ENCODE peak calls at places on chromosome 10, in seven cellular contexts. F, N, V, O, G, B and U are unnamed samples.

GRCh38 chr10:130711072-130711471 is 574.9 kb downstream of the GLRX3 start:
- DNase-seq in F (no peak), N (no peak), V (no peak), O (no peak), G (no peak), B (no peak), U (no peak)

GRCh38 chr10:87700031-87700796 is 40.5 kb downstream of the PAPSS2 start:
- DNase-seq in F (no peak), N (peak), V (peak), O (no peak), G (no peak), B (no peak), U (peak)

GRCh38 chr10:22259280-22259679 is 41.5 kb upstream of the EBLN1 start:
- DNase-seq in F (no peak), N (no peak), V (no peak), O (no peak), G (no peak), B (no peak), U (no peak)

GRCh38 chr10:97224483-97225435 is 39.0 kb upstream of the SLIT1 start:
- DNase-seq in F (no peak), N (no peak), V (no peak), O (no peak), G (no peak), B (no peak), U (no peak)

GRCh38 chr10:85280014-85280413 is 951.6 kb downstream of the CCSER2 start:
- DNase-seq in F (peak), N (no peak), V (no peak), O (no peak), G (no peak), B (no peak), U (no peak)

GRCh38 chr10:51377932-51378206 is 303.6 kb downstream of the PRKG1 start:
- DNase-seq in F (no peak), N (no peak), V (peak), O (no peak), G (no peak), B (no peak), U (no peak)

GRCh38 chr10:99667108-99667751 is 7.9 kb downstream of the ENTPD7 start:
- DNase-seq in F (no peak), N (peak), V (peak), O (no peak), G (no peak), B (no peak), U (no peak)

GRCh38 chr10:78605800-78606350 is 462.9 kb upstream of the ZMIZ1 start:
- DNase-seq in F (no peak), N (peak), V (no peak), O (no peak), G (no peak), B (no peak), U (no peak)

GRCh38 chr10:117318909-117319308 is 56.3 kb downstream of the PDZD8 start:
- DNase-seq in F (no peak), N (peak), V (no peak), O (no peak), G (no peak), B (no peak), U (no peak)

GRCh38 chr10:96416643-96417042 is 57.8 kb upstream of the OPALIN start:
- DNase-seq in F (peak), N (no peak), V (no peak), O (no peak), G (no peak), B (no peak), U (no peak)

GRCh38 chr10:127522298-127522697 is 26.8 kb upstream of the NPS start:
- DNase-seq in F (no peak), N (no peak), V (no peak), O (no peak), G (no peak), B (no peak), U (no peak)

GRCh38 chr10:122446668-122447410 is 7.6 kb upstream of the ARMS2 start:
- DNase-seq in F (no peak), N (no peak), V (no peak), O (no peak), G (no peak), B (no peak), U (no peak)

GRCh38 chr10:77446700-77447099 is 190.9 kb downstream of the KCNMA1 start:
- DNase-seq in F (no peak), N (no peak), V (no peak), O (no peak), G (no peak), B (no peak), U (no peak)

GRCh38 chr10:100745882-100746412 is 565 bp downstream of the PAX2 start:
- DNase-seq in F (no peak), N (no peak), V (no peak), O (no peak), G (no peak), B (no peak), U (no peak)

GRCh38 chr10:11611248-11612003 is at the start of gene USP6NL:
- DNase-seq in F (peak), N (peak), V (peak), O (peak), G (peak), B (peak), U (peak)

GRCh38 chr10:5607594-5607993 is 58.8 kb downstream of the ASB13 start:
- DNase-seq in F (no peak), N (no peak), V (no peak), O (no peak), G (no peak), B (no peak), U (no peak)

GRCh38 chr10:50409965-50410811 is 158.9 kb upstream of the ASAH2 start:
- DNase-seq in F (no peak), N (no peak), V (no peak), O (no peak), G (no peak), B (no peak), U (no peak)

GRCh38 chr10:26781797-26782196 is 79.0 kb downstream of the ABI1 start:
- DNase-seq in F (no peak), N (peak), V (peak), O (no peak), G (no peak), B (no peak), U (no peak)

GRCh38 chr10:66784796-66785195 is 141.0 kb upstream of the LRRTM3 start:
- DNase-seq in F (no peak), N (no peak), V (no peak), O (no peak), G (no peak), B (no peak), U (no peak)

GRCh38 chr10:117137031-117137910 is 799 bp downstream of the VAX1 start:
- DNase-seq in F (no peak), N (peak), V (peak), O (no peak), G (no peak), B (no peak), U (no peak)

GRCh38 chr10:61438141-61438984 is 14.8 kb downstream of the TMEM26 start:
- DNase-seq in F (no peak), N (no peak), V (peak), O (no peak), G (no peak), B (no peak), U (peak)

GRCh38 chr10:36516281-36516680 is 609.1 kb upstream of the ANKRD30A start:
- DNase-seq in F (no peak), N (no peak), V (no peak), O (no peak), G (no peak), B (no peak), U (no peak)

GRCh38 chr10:123417414-123417813 is 248.7 kb upstream of the GPR26 start:
- DNase-seq in F (no peak), N (no peak), V (no peak), O (no peak), G (no peak), B (no peak), U (no peak)

GRCh38 chr10:21055339-21056135 is 158.4 kb upstream of the NEBL start:
- DNase-seq in F (no peak), N (no peak), V (no peak), O (no peak), G (no peak), B (no peak), U (no peak)

GRCh38 chr10:87658858-87659555 is 671 bp upstream of the PAPSS2 start:
- DNase-seq in F (no peak), N (no peak), V (no peak), O (no peak), G (no peak), B (no peak), U (no peak)

GRCh38 chr10:120266037-120266436 is 191.0 kb upstream of the PLPP4 start:
- DNase-seq in F (no peak), N (no peak), V (no peak), O (no peak), G (no peak), B (no peak), U (no peak)

GRCh38 chr10:90175161-90175681 is 473.8 kb downstream of the KIF20B start:
- DNase-seq in F (peak), N (peak), V (peak), O (no peak), G (no peak), B (no peak), U (no peak)

GRCh38 chr10:29081971-29082699 is 206.7 kb upstream of the LYZL1 start:
- DNase-seq in F (no peak), N (no peak), V (no peak), O (no peak), G (no peak), B (no peak), U (no peak)

GRCh38 chr10:45425628-45426563 is 51.9 kb downstream of the ALOX5 start:
- DNase-seq in F (no peak), N (peak), V (no peak), O (no peak), G (no peak), B (no peak), U (no peak)

DNA sequence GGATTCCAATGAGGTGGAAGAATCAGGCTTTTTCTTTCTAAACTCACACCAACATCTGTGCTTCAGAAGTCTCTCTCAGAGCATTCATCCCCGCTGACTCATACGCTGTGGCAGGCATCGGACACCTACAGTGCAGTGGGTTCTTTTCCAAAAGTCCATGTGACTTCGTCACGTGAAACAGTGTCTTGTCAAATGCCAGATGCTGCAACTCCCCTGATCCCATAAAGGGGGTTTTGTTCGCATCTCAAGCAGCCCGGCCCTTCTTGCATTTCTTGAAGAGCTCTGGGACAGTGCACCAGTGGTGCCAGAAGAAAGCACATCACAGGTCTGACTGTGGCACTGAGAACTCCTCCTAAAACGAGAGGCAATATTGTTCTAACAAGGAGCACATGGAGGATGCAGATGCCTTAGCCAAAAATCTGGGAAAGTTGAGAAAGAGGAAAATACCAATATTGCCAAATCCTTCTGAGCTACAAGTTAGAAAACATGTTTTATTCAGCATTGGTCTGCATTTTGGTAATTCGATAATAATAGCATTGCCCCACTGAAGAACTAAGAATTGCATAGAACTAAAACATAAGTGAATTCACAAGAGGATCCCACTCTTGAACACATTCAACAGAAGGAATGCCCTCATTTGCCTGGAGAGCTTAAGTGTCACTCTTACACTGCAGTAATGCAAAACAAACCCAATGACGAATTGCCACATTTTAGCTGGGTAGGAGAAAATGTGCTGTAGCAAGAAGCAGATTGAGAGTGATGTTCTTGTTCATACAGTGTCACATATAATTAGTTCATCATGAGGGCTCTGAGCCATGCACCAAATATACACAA is 204.4 kb downstream of the CXCL12 start:
- DNase-seq in F (no peak), N (no peak), V (peak), O (no peak), G (no peak), B (no peak), U (peak)
- TF ChIP-seq CTCF in F (no peak), N (no peak), V (no peak), O (no peak), G (no peak), B (no peak), U (no peak)

GRCh38 chr10:33010132-33011037 is 52.4 kb upstream of the ITGB1 start:
- DNase-seq in F (no peak), N (peak), V (peak), O (peak), G (no peak), B (no peak), U (peak)
- TF ChIP-seq CTCF in F (peak), N (peak), V (peak), O (no peak), G (no peak), B (no peak), U (peak)

GRCh38 chr10:52632591-52632990 is 140.0 kb downstream of the MBL2 start:
- DNase-seq in F (no peak), N (no peak), V (no peak), O (no peak), G (no peak), B (no peak), U (no peak)

GRCh38 chr10:52636874-52637273 is 135.7 kb downstream of the MBL2 start:
- DNase-seq in F (no peak), N (no peak), V (no peak), O (no peak), G (no peak), B (no peak), U (no peak)

GRCh38 chr10:52635651-52636050 is 136.9 kb downstream of the MBL2 start:
- DNase-seq in F (no peak), N (no peak), V (no peak), O (no peak), G (no peak), B (no peak), U (no peak)

GRCh38 chr10:52631146-52631545 is 141.4 kb downstream of the MBL2 start:
- DNase-seq in F (no peak), N (no peak), V (no peak), O (no peak), G (no peak), B (no peak), U (no peak)

GRCh38 chr10:52631648-52632047 is 140.9 kb downstream of the MBL2 start:
- DNase-seq in F (no peak), N (no peak), V (no peak), O (no peak), G (no peak), B (no peak), U (no peak)
- TF ChIP-seq CTCF in F (no peak), N (no peak), V (no peak), O (no peak), G (no peak), B (no peak), U (no peak)

DNA sequence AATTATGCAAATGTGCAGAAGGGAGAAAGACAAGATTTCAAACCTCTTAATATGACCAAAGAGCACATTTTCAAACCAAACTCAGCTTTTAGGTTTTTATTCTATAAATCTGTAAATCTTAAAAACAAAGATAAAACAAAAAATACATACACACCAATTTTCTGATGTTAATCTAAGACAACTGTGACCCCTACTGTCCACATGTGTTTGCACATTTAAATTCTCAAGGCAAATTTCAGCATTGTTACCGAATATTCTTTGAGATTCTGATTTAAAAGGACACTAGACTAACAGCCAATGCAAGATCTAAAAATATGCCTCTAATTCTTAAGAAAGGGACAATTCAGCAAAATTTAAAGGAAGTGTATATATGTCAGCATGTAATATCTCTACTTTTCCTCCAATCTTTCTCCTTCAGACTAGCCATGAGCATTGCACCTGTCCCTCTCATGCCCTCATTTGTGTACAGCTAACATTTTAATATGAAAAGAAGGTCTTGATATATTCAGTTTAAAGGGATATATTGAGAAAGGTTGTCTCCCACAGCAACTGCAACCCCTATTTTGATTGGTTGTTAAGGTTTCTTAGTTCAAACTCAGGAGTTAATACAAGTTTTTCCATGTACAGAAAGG is 417.9 kb downstream of the IPMK start:
- DNase-seq in F (no peak), N (peak), V (peak), O (no peak), G (no peak), B (no peak), U (no peak)
- TF ChIP-seq CTCF in F (no peak), N (peak), V (peak), O (no peak), G (no peak), B (no peak), U (peak)

DNA sequence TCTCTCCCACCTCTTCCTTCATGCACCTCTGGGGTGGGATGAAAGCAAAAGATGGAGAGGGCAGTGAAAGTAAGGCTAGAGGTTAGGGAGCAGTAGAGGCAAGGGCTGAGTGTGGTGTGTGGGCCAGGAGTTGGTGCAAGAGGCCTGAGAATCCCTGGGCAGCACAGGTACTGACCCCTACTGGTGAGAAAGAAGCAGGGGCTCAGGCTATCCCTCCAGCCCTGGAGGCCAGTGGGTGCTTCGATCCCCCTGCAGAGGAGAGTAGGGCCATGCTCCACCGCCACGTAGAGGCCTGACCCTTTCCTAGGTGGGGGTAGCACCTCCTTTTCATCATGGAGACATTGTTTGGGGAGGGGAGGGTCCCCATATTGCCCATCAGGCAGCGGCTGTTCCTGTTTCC is 9.8 kb downstream of the CDHR1 start:
- DNase-seq in F (no peak), N (no peak), V (no peak), O (no peak), G (no peak), B (no peak), U (no peak)
- TF ChIP-seq CTCF in F (peak), N (no peak), V (no peak), O (no peak), G (no peak), B (no peak), U (peak)

DNA sequence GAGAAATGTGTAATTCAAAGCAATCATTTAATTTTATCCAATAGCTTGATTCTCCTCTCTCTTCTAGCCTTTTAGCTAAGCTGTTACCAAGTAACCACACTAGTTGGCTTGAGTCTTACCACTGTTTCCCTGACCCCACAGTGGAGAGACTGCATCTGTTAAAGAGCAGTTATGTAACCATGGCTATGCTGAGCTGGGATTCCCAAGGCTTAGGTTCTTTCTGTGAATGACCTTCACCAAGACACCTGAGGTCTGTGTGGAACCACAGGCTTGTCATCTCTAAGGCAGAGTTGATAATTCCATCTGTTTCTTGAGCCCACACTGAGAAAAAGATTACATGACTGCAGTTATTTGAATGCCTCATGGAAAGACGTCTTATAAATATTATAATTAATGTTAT is 47.6 kb upstream of the ATRNL1 start:
- DNase-seq in F (no peak), N (no peak), V (no peak), O (no peak), G (no peak), B (no peak), U (no peak)
- TF ChIP-seq CTCF in F (no peak), N (no peak), V (no peak), O (no peak), G (no peak), B (no peak), U (no peak)

DNA sequence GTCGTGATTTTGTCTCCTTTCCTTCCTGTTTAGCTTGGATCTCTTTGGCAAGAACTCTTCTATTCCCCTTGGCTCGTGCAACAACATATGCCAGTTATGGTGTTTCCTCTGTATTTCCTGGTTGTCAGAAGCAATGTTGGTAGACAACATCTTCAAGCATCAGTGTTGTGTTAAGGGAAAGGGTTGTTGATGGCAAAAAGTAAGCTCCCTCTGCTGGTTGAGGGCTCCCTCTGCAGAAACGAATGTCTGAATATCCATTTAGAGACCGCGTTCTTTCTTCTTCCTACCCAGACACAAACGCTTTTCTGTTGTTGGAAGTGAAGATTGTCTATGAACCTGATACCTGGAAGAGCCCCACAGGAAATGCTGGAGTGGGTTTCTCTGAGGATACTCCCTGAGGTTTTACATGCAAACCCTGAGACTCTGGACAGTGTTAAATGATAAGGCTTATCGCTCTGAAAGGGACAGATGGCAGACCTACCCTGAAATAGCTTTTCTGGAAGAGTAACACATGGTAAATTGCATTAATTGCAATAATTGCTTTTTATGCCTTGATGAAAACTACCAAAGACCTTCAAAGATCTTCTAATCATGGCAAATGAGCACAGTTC is 23.6 kb upstream of the C1QL3 start:
- DNase-seq in F (no peak), N (peak), V (peak), O (no peak), G (no peak), B (no peak), U (no peak)
- TF ChIP-seq CTCF in F (peak), N (peak), V (peak), O (peak), G (peak), B (no peak), U (peak)

DNA sequence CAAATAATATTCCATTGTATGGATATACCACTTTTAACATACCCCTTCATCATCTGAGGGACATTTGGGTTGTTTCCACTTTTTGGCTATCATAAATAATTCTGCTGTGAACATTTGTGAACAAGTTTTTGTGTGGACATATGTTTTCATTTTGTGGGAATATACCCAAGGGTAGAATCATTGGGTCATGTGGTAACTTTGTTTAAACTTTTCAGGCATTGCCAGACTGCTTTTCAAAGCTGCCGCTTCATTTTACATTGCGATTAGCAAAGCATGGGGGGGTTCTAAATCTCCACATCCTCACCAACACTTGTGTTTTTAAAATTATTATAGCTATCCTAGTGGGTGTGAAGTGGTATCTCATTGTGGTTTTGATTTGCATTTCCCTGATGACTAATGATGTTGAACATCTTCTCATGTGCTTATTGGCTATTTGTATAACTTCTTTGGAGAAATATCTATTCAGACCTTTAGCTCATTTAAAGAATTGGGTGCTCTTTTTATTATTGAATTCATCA is 8.4 kb upstream of the HHEX start:
- DNase-seq in F (no peak), N (no peak), V (no peak), O (no peak), G (no peak), B (no peak), U (no peak)
- TF ChIP-seq CTCF in F (no peak), N (no peak), V (no peak), O (no peak), G (no peak), B (no peak), U (no peak)